ENCODE peak calls at places on chromosomes 16 and 17, in nine cellular contexts. One of them, this sample, is unnamed.

GRCh38 chr17:17420035-17420434 is 56.8 kb upstream of the MED9 start:
- DNase-seq in GM13977: no peak
- DNase-seq in HL-60: no peak
- DNase-seq in GM23338: no peak
- DNase-seq in OCI-LY7: no peak
- DNase-seq in CD8-positive, alpha-beta T cell: no peak
- DNase-seq in cardiac muscle cell: no peak
- DNase-seq in activated B cell treated with CpG ODN at 0.5 μM for 24 hours: no peak
- DNase-seq in psoas muscle: peak; percentile 90
- DNase-seq in this sample: no peak

GRCh38 chr16:85492617-85492957 is 120.5 kb upstream of the GSE1 start:
- DNase-seq in GM13977: no peak
- DNase-seq in HL-60: no peak
- DNase-seq in GM23338: no peak
- DNase-seq in OCI-LY7: peak; percentile 24
- DNase-seq in CD8-positive, alpha-beta T cell: no peak
- DNase-seq in cardiac muscle cell: no peak
- DNase-seq in activated B cell treated with CpG ODN at 0.5 μM for 24 hours: no peak
- DNase-seq in psoas muscle: no peak
- DNase-seq in this sample: no peak

GRCh38 chr17:67420994-67421393 is 43.9 kb downstream of the PITPNC1 start:
- DNase-seq in GM13977: no peak
- DNase-seq in HL-60: no peak
- DNase-seq in GM23338: no peak
- DNase-seq in OCI-LY7: no peak
- DNase-seq in CD8-positive, alpha-beta T cell: no peak
- DNase-seq in cardiac muscle cell: no peak
- DNase-seq in activated B cell treated with CpG ODN at 0.5 μM for 24 hours: no peak
- DNase-seq in psoas muscle: no peak
- DNase-seq in this sample: no peak

GRCh38 chr16:30757316-30757715 is 4.5 kb downstream of the CFAP119 start:
- DNase-seq in GM13977: no peak
- DNase-seq in HL-60: no peak
- DNase-seq in GM23338: no peak
- DNase-seq in OCI-LY7: no peak
- DNase-seq in CD8-positive, alpha-beta T cell: no peak
- DNase-seq in cardiac muscle cell: no peak
- DNase-seq in activated B cell treated with CpG ODN at 0.5 μM for 24 hours: no peak
- DNase-seq in psoas muscle: no peak
- DNase-seq in this sample: no peak

GRCh38 chr16:14678748-14679497 is 15.2 kb downstream of the PLA2G10 start:
- DNase-seq in GM13977: no peak
- DNase-seq in HL-60: no peak
- DNase-seq in GM23338: no peak
- DNase-seq in OCI-LY7: no peak
- DNase-seq in CD8-positive, alpha-beta T cell: no peak
- DNase-seq in cardiac muscle cell: no peak
- DNase-seq in activated B cell treated with CpG ODN at 0.5 μM for 24 hours: no peak
- DNase-seq in psoas muscle: no peak
- DNase-seq in this sample: no peak

GRCh38 chr17:2685696-2686095 is 25.9 kb downstream of the CLUH start:
- DNase-seq in GM13977: no peak
- DNase-seq in HL-60: no peak
- DNase-seq in GM23338: no peak
- DNase-seq in OCI-LY7: no peak
- DNase-seq in CD8-positive, alpha-beta T cell: peak; percentile 48
- DNase-seq in cardiac muscle cell: no peak
- DNase-seq in activated B cell treated with CpG ODN at 0.5 μM for 24 hours: no peak
- DNase-seq in psoas muscle: peak; percentile 56
- DNase-seq in this sample: no peak

GRCh38 chr16:3656491-3657468 is 2.3 kb downstream of the DNASE1 start:
- DNase-seq in GM13977: no peak
- DNase-seq in HL-60: no peak
- DNase-seq in GM23338: no peak
- DNase-seq in OCI-LY7: no peak
- DNase-seq in CD8-positive, alpha-beta T cell: no peak
- DNase-seq in cardiac muscle cell: no peak
- DNase-seq in activated B cell treated with CpG ODN at 0.5 μM for 24 hours: no peak
- DNase-seq in psoas muscle: peak; percentile 39
- DNase-seq in this sample: no peak

GRCh38 chr16:66070140-66070887 is 296.2 kb upstream of the CDH5 start:
- DNase-seq in GM13977: no peak
- DNase-seq in HL-60: no peak
- DNase-seq in GM23338: no peak
- DNase-seq in OCI-LY7: no peak
- DNase-seq in CD8-positive, alpha-beta T cell: no peak
- DNase-seq in cardiac muscle cell: peak; percentile 77
- DNase-seq in activated B cell treated with CpG ODN at 0.5 μM for 24 hours: no peak
- DNase-seq in psoas muscle: peak; percentile 74
- DNase-seq in this sample: peak; percentile 55

GRCh38 chr16:85460252-85460982 is 152.7 kb upstream of the GSE1 start:
- DNase-seq in GM13977: no peak
- DNase-seq in HL-60: no peak
- DNase-seq in GM23338: peak; percentile 67
- DNase-seq in OCI-LY7: no peak
- DNase-seq in CD8-positive, alpha-beta T cell: no peak
- DNase-seq in cardiac muscle cell: peak; percentile 77
- DNase-seq in activated B cell treated with CpG ODN at 0.5 μM for 24 hours: no peak
- DNase-seq in psoas muscle: no peak
- DNase-seq in this sample: no peak

DNA sequence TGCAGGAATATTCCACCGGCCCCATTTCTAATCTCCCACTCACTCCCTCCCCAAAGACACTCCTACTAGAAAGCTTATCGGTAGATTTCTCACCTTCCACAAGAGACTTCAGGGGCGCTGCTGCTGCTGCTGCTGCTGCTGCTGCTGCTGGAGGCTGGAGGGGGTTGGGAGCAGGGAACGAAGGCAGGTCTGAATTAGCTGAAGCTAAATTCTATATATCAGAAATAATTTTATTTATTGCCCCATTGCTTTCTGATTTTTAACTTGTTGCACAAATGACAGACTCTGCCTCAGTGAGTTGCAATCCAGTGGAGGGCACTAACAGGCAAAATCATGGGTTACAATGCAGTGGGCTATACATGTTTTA is 25.8 kb upstream of the HLF start:
- DNase-seq in GM13977: peak; percentile 38
- DNase-seq in HL-60: no peak
- DNase-seq in GM23338: peak; percentile 69
- DNase-seq in OCI-LY7: no peak
- DNase-seq in CD8-positive, alpha-beta T cell: no peak
- DNase-seq in cardiac muscle cell: peak; percentile 51
- DNase-seq in activated B cell treated with CpG ODN at 0.5 μM for 24 hours: no peak
- DNase-seq in psoas muscle: no peak
- DNase-seq in this sample: no peak
- TF ChIP-seq CTCF in GM13977: no peak
- TF ChIP-seq CTCF in HL-60: no peak
- TF ChIP-seq CTCF in GM23338: peak; percentile 21
- TF ChIP-seq CTCF in OCI-LY7: no peak
- TF ChIP-seq CTCF in CD8-positive, alpha-beta T cell: no peak
- TF ChIP-seq CTCF in cardiac muscle cell: no peak
- TF ChIP-seq CTCF in activated B cell treated with CpG ODN at 0.5 μM for 24 hours: no peak
- TF ChIP-seq CTCF in psoas muscle: no peak
- TF ChIP-seq CTCF in this sample: no peak

GRCh38 chr16:16183562-16183961 is 39.7 kb downstream of the ABCC6 start:
- DNase-seq in GM13977: no peak
- DNase-seq in HL-60: no peak
- DNase-seq in GM23338: peak; percentile 75
- DNase-seq in OCI-LY7: peak; percentile 21
- DNase-seq in CD8-positive, alpha-beta T cell: no peak
- DNase-seq in cardiac muscle cell: no peak
- DNase-seq in activated B cell treated with CpG ODN at 0.5 μM for 24 hours: no peak
- DNase-seq in psoas muscle: no peak
- DNase-seq in this sample: no peak
- TF ChIP-seq CTCF in GM13977: peak; percentile 17
- TF ChIP-seq CTCF in HL-60: no peak
- TF ChIP-seq CTCF in GM23338: peak; percentile 59
- TF ChIP-seq CTCF in OCI-LY7: peak; percentile 69
- TF ChIP-seq CTCF in CD8-positive, alpha-beta T cell: no peak
- TF ChIP-seq CTCF in cardiac muscle cell: peak; percentile 24
- TF ChIP-seq CTCF in activated B cell treated with CpG ODN at 0.5 μM for 24 hours: no peak
- TF ChIP-seq CTCF in psoas muscle: no peak
- TF ChIP-seq CTCF in this sample: peak; percentile 10

GRCh38 chr16:69567031-69567680 is 1.4 kb downstream of the NFAT5 start:
- DNase-seq in GM13977: peak; percentile 45
- DNase-seq in HL-60: no peak
- DNase-seq in GM23338: no peak
- DNase-seq in OCI-LY7: peak; percentile 54
- DNase-seq in CD8-positive, alpha-beta T cell: no peak
- DNase-seq in cardiac muscle cell: peak; percentile 66
- DNase-seq in activated B cell treated with CpG ODN at 0.5 μM for 24 hours: no peak
- DNase-seq in psoas muscle: no peak
- DNase-seq in this sample: no peak
- TF ChIP-seq CTCF in GM13977: peak; percentile 16
- TF ChIP-seq CTCF in HL-60: no peak
- TF ChIP-seq CTCF in GM23338: no peak
- TF ChIP-seq CTCF in OCI-LY7: peak; percentile 68
- TF ChIP-seq CTCF in CD8-positive, alpha-beta T cell: peak; percentile 39
- TF ChIP-seq CTCF in cardiac muscle cell: peak; percentile 17
- TF ChIP-seq CTCF in activated B cell treated with CpG ODN at 0.5 μM for 24 hours: no peak
- TF ChIP-seq CTCF in psoas muscle: no peak
- TF ChIP-seq CTCF in this sample: peak; percentile 18

DNA sequence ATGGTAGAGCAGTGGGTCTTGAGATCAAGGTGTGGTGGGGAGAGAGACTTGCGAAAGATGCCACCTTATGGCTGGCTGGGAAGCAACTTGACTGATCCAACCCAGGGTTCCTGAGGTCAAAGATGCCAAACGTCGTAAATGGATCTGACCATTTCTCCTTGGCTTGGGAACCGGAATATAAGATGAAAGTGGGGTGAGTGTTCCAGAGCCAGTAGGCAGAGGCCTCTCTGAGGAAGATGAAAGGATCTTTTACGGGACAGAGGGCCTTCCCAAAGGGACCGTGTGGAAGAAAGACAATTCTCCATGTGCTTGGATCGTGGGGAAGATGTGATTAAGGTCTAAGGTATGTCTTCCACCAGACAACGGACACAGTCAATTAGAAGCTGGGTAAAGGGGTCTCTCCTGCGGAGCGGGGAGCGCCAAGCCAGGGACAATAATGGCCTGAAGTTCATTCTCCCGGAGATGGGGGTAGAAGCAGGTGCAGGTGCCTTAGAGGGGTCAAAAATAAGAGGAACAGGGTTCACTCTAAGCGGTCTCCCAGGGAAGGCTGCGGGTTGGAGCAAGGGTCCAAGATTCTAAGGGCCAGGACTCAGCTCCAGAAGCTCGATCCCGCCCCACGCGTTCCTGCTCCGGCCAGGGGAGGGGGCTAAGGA is 802 bp downstream of the FXR2 start:
- DNase-seq in GM13977: no peak
- DNase-seq in HL-60: no peak
- DNase-seq in GM23338: peak; percentile 17
- DNase-seq in OCI-LY7: peak; percentile 30
- DNase-seq in CD8-positive, alpha-beta T cell: no peak
- DNase-seq in cardiac muscle cell: no peak
- DNase-seq in activated B cell treated with CpG ODN at 0.5 μM for 24 hours: no peak
- DNase-seq in psoas muscle: no peak
- DNase-seq in this sample: no peak
- TF ChIP-seq CTCF in GM13977: peak; percentile 20
- TF ChIP-seq CTCF in HL-60: no peak
- TF ChIP-seq CTCF in GM23338: peak; percentile 20
- TF ChIP-seq CTCF in OCI-LY7: peak; percentile 46
- TF ChIP-seq CTCF in CD8-positive, alpha-beta T cell: no peak
- TF ChIP-seq CTCF in cardiac muscle cell: no peak
- TF ChIP-seq CTCF in activated B cell treated with CpG ODN at 0.5 μM for 24 hours: no peak
- TF ChIP-seq CTCF in psoas muscle: no peak
- TF ChIP-seq CTCF in this sample: no peak

GRCh38 chr17:81371910-81372760 is 23.1 kb upstream of the BAHCC1 start:
- DNase-seq in GM13977: no peak
- DNase-seq in HL-60: no peak
- DNase-seq in GM23338: peak; percentile 63
- DNase-seq in OCI-LY7: no peak
- DNase-seq in CD8-positive, alpha-beta T cell: no peak
- DNase-seq in cardiac muscle cell: peak; percentile 71
- DNase-seq in activated B cell treated with CpG ODN at 0.5 μM for 24 hours: no peak
- DNase-seq in psoas muscle: peak; percentile 88
- DNase-seq in this sample: no peak
- TF ChIP-seq CTCF in GM13977: peak; percentile 22
- TF ChIP-seq CTCF in HL-60: no peak
- TF ChIP-seq CTCF in GM23338: peak; percentile 63
- TF ChIP-seq CTCF in OCI-LY7: peak; percentile 18
- TF ChIP-seq CTCF in CD8-positive, alpha-beta T cell: no peak
- TF ChIP-seq CTCF in cardiac muscle cell: peak; percentile 49
- TF ChIP-seq CTCF in activated B cell treated with CpG ODN at 0.5 μM for 24 hours: no peak
- TF ChIP-seq CTCF in psoas muscle: peak; percentile 20
- TF ChIP-seq CTCF in this sample: peak; percentile 60

DNA sequence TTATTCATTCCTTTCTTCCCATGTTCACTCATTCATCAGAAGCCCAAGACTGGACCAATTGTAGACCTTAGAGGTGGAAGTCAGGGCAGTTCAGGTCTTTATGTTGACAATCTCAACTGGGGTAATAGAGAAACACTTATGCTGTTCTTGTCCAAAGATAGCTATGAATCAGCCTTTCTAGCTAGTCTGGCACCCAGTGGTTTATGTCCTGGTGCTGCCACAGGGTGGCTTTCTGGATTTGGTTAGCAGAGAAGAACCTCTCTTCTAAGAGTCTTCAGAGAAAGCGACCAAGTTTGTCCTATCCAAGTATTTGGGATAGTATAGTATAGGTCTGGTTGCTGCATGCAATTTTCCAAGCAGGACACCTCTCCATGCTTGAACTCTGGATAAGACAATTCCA is 83.3 kb downstream of the NOG start:
- DNase-seq in GM13977: no peak
- DNase-seq in HL-60: no peak
- DNase-seq in GM23338: no peak
- DNase-seq in OCI-LY7: no peak
- DNase-seq in CD8-positive, alpha-beta T cell: no peak
- DNase-seq in cardiac muscle cell: no peak
- DNase-seq in activated B cell treated with CpG ODN at 0.5 μM for 24 hours: no peak
- DNase-seq in psoas muscle: no peak
- DNase-seq in this sample: no peak
- TF ChIP-seq CTCF in GM13977: no peak
- TF ChIP-seq CTCF in HL-60: no peak
- TF ChIP-seq CTCF in GM23338: no peak
- TF ChIP-seq CTCF in OCI-LY7: no peak
- TF ChIP-seq CTCF in CD8-positive, alpha-beta T cell: no peak
- TF ChIP-seq CTCF in cardiac muscle cell: no peak
- TF ChIP-seq CTCF in activated B cell treated with CpG ODN at 0.5 μM for 24 hours: no peak
- TF ChIP-seq CTCF in psoas muscle: peak; percentile 27
- TF ChIP-seq CTCF in this sample: no peak

This sample was measured in AG09319.